ENCODE peak calls at places on chromosomes 1 and 21, in seven cellular contexts. B, Q, V, U, G, N and J are unnamed samples.

GRCh38 chr1:56482486-56482885 is 96.9 kb downstream of the PLPP3 start:
- DNase-seq in B (no peak), Q (no peak), V (no peak), U (no peak), G (no peak), N (no peak), J (no peak)

GRCh38 chr1:162080472-162081015 is 11.1 kb downstream of the NOS1AP start:
- DNase-seq in B (no peak), Q (no peak), V (no peak), U (no peak), G (no peak), N (no peak), J (no peak)

GRCh38 chr1:184836081-184836480 is 81.4 kb upstream of the EDEM3 start:
- DNase-seq in B (no peak), Q (no peak), V (no peak), U (no peak), G (no peak), N (no peak), J (no peak)

GRCh38 chr1:99788896-99789295 is 22.5 kb upstream of the FRRS1 start:
- DNase-seq in B (no peak), Q (no peak), V (no peak), U (no peak), G (no peak), N (peak), J (no peak)

GRCh38 chr1:29094433-29094832 is 29.3 kb downstream of the TMEM200B start:
- DNase-seq in B (no peak), Q (no peak), V (no peak), U (peak), G (no peak), N (peak), J (no peak)

GRCh38 chr1:53413175-53414001 is 45.8 kb upstream of the DMRTB1 start:
- DNase-seq in B (no peak), Q (peak), V (peak), U (peak), G (no peak), N (peak), J (peak)

GRCh38 chr1:59738591-59739015 is 76.1 kb upstream of the HOOK1 start:
- DNase-seq in B (no peak), Q (peak), V (no peak), U (no peak), G (no peak), N (peak), J (no peak)

GRCh38 chr1:241533375-241534115 is 1.4 kb downstream of the KMO start:
- DNase-seq in B (no peak), Q (no peak), V (no peak), U (peak), G (no peak), N (peak), J (no peak)

GRCh38 chr1:218496561-218496960 is 151.4 kb downstream of the TGFB2 start:
- DNase-seq in B (no peak), Q (peak), V (peak), U (peak), G (no peak), N (peak), J (no peak)

GRCh38 chr1:204503122-204503912 is 8.7 kb upstream of the PIK3C2B start:
- DNase-seq in B (peak), Q (peak), V (peak), U (peak), G (no peak), N (peak), J (peak)

GRCh38 chr21:37712204-37712934 is 203.9 kb downstream of the KCNJ6 start:
- DNase-seq in B (peak), Q (peak), V (peak), U (peak), G (peak), N (no peak), J (peak)

GRCh38 chr1:38005195-38006007 is at the start of gene FHL3:
- DNase-seq in B (peak), Q (peak), V (peak), U (no peak), G (peak), N (no peak), J (peak)

GRCh38 chr1:36486436-36487335 is 4.0 kb upstream of the CSF3R start:
- DNase-seq in B (no peak), Q (peak), V (peak), U (no peak), G (no peak), N (peak), J (no peak)

GRCh38 chr21:36297938-36298572 is 21.9 kb upstream of the MORC3 start:
- DNase-seq in B (no peak), Q (no peak), V (peak), U (peak), G (no peak), N (peak), J (peak)

GRCh38 chr1:248857201-248857600 is 1.7 kb downstream of the ZNF692 start:
- DNase-seq in B (no peak), Q (no peak), V (no peak), U (no peak), G (no peak), N (no peak), J (no peak)

GRCh38 chr21:39097981-39098380 is 85.3 kb downstream of the PSMG1 start:
- DNase-seq in B (no peak), Q (no peak), V (no peak), U (no peak), G (peak), N (no peak), J (no peak)

GRCh38 chr1:115879977-115880376 is 39.1 kb upstream of the NHLH2 start:
- DNase-seq in B (peak), Q (no peak), V (no peak), U (no peak), G (no peak), N (no peak), J (no peak)

GRCh38 chr1:172642970-172643369 is 15.9 kb upstream of the FASLG start:
- DNase-seq in B (no peak), Q (peak), V (no peak), U (no peak), G (no peak), N (peak), J (no peak)

GRCh38 chr1:204834752-204835151 is 35.9 kb upstream of the NFASC start:
- DNase-seq in B (peak), Q (no peak), V (no peak), U (no peak), G (no peak), N (no peak), J (no peak)

GRCh38 chr1:42737257-42737656 is 2.8 kb downstream of the CLDN19 start:
- DNase-seq in B (no peak), Q (no peak), V (no peak), U (peak), G (no peak), N (no peak), J (no peak)

GRCh38 chr1:107141491-107142369 is 891 bp downstream of the NTNG1 start:
- DNase-seq in B (peak), Q (peak), V (peak), U (peak), G (peak), N (peak), J (peak)

GRCh38 chr21:29669416-29669815 is 270.4 kb downstream of the GRIK1 start:
- DNase-seq in B (no peak), Q (no peak), V (no peak), U (no peak), G (peak), N (no peak), J (no peak)

GRCh38 chr1:6599141-6599975 is 3.3 kb downstream of the KLHL21 start:
- DNase-seq in B (no peak), Q (peak), V (no peak), U (peak), G (no peak), N (peak), J (peak)

GRCh38 chr1:203327684-203328457 is 22.6 kb downstream of the BTG2 start:
- DNase-seq in B (no peak), Q (peak), V (peak), U (peak), G (peak), N (peak), J (peak)

GRCh38 chr1:176648556-176648955 is 185.6 kb downstream of the PAPPA2 start:
- DNase-seq in B (no peak), Q (no peak), V (no peak), U (no peak), G (no peak), N (no peak), J (no peak)

GRCh38 chr21:35204125-35204524 is 155.0 kb upstream of the RUNX1 start:
- DNase-seq in B (no peak), Q (no peak), V (no peak), U (no peak), G (no peak), N (no peak), J (no peak)

GRCh38 chr1:16614361-16615252 is 1.2 kb upstream of the NBPF1 start:
- DNase-seq in B (no peak), Q (no peak), V (no peak), U (no peak), G (peak), N (peak), J (no peak)

GRCh38 chr1:16617101-16617727 is 3.9 kb upstream of the NBPF1 start:
- DNase-seq in B (peak), Q (no peak), V (no peak), U (no peak), G (peak), N (peak), J (no peak)

GRCh38 chr1:16615253-16616252 is 2.2 kb upstream of the NBPF1 start:
- DNase-seq in B (no peak), Q (no peak), V (no peak), U (no peak), G (no peak), N (no peak), J (no peak)

GRCh38 chr1:16612332-16613172 is 812 bp downstream of the NBPF1 start:
- DNase-seq in B (peak), Q (peak), V (peak), U (peak), G (peak), N (peak), J (peak)

DNA sequence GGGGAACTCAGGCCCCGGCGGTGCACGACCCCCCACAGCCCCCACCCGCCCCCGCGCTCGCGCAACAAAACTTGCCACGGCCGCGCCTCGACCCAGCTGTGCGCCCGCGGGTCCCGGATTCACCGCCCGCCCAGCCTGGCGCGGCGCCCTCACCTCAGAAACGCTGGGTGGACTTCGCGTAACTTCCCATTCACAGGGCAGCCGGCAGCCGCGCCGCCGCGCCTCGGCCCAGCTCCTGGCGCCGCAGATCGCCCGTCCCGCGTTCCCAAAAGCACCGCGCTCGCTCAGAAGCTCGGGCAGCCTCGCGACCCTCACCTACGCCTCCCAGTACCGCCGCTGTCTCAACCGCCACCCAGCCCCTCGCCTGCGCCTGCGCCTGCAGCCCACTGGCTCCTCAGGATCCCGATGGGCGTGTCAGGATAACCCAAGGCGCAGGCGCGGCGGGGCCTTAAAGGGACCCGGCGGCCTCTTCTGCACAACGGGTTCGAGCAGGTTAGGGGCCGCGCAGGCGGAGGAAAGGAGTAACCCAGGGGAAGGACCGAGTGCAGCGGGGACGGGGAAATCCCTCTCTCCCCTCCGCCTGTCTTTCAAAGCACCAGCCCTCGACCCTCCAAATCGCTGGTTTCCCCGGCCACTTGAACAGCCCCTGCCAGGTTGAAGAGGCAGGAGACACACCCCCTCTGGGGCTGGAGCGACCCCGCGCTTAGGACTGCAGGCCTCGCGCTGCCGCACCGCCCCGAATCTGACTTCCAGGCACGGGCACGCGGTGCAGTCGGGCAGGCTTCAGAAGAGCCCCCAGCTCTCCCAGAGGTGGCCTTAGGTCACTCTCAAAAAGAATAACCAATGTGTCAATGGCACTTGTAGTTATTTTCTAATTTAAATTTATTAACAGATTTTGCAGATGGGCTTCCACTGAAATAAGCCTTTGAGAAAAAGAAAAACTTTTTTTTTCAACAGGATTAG is at the start of gene NBPF1:
- DNase-seq in B (peak), Q (peak), V (peak), U (peak), G (peak), N (peak), J (peak)
- H2AFZ ChIP-seq in B (peak), Q (peak), V (peak), U (peak), G (peak), N (peak), J (peak)

GRCh38 chr1:108663074-108663473 is 2.2 kb upstream of the HENMT1 start:
- DNase-seq in B (no peak), Q (peak), V (no peak), U (no peak), G (no peak), N (no peak), J (no peak)

GRCh38 chr1:108657701-108658100 is 3.2 kb downstream of the HENMT1 start:
- DNase-seq in B (no peak), Q (no peak), V (no peak), U (no peak), G (no peak), N (no peak), J (no peak)

GRCh38 chr1:108664426-108664950 is 3.6 kb upstream of the HENMT1 start:
- DNase-seq in B (no peak), Q (no peak), V (no peak), U (no peak), G (no peak), N (no peak), J (no peak)

GRCh38 chr1:108665047-108665446 is 4.2 kb upstream of the HENMT1 start:
- DNase-seq in B (no peak), Q (no peak), V (no peak), U (no peak), G (no peak), N (no peak), J (no peak)

GRCh38 chr1:108661030-108661609 is at the start of gene HENMT1:
- DNase-seq in B (peak), Q (peak), V (peak), U (peak), G (peak), N (peak), J (peak)
- H3K27ac ChIP-seq in B (no peak), Q (peak), V (peak), U (no peak), G (no peak), N (peak), J (peak)

DNA sequence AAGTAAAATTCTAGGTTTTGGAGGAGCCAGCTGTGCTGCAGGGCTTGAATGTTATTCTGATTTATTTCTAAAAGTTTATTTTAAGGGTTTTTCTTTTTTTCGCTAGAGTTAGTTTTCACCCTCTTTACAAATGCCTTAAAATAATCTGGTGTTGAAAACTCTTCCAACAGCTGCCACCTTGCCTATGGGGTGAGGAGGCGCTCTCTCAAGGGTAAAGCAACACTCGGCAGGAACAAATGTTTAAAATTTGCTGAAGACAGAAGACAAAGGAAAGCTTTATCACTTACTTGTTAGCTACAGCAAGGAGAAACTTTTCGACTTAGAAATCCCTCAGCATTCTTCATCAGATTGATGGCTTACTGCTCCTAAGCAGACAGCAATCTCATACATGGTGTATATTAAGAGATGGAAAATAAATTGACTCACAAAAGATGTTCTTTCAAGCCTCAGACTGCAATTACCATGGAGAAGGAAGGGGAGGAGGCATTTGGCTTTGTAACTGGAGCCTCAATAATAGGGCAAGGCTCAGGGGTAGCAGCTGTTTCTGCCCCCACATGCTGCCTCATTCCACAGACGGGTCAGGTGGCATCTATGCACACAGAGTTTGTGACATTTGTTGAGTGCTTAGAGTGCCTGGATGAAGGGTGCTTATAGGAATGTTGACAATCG is 79.8 kb upstream of the RALGPS2 start:
- DNase-seq in B (peak), Q (no peak), V (no peak), U (no peak), G (no peak), N (no peak), J (no peak)
- H3K4me3 ChIP-seq in B (no peak), Q (no peak), V (no peak), U (no peak), G (no peak), N (no peak), J (no peak)

GRCh38 chr1:200895801-200896570 is 1.3 kb downstream of the INAVA start:
- DNase-seq in B (no peak), Q (no peak), V (peak), U (no peak), G (no peak), N (no peak), J (no peak)
- H2AFZ ChIP-seq in B (no peak), Q (no peak), V (no peak), U (peak), G (no peak), N (peak), J (no peak)